ENCODE peak calls at places on chromosome 22, in five cellular contexts. G is foreskin fibroblast, U is heart left ventricle, X is ascending aorta, I is pancreas. T is an unnamed sample.

GRCh38 chr22:41469218-41469851 is 418 bp downstream of the ACO2 start:
- DNase-seq in G (no peak), U (peak; percentile 70), X (no peak), I (no peak), T (no peak)

GRCh38 chr22:29136715-29137700 is 64.2 kb downstream of the KREMEN1 start:
- DNase-seq in G (no peak), U (no peak), X (no peak), I (no peak), T (no peak)

GRCh38 chr22:44924724-44925123 is 85.1 kb downstream of the PHF21B start:
- DNase-seq in G (no peak), U (no peak), X (no peak), I (no peak), T (no peak)

GRCh38 chr22:38628444-38628843 is 27.7 kb downstream of the FAM227A start:
- DNase-seq in G (no peak), U (no peak), X (no peak), I (no peak), T (no peak)

GRCh38 chr22:39283312-39284141 is 35.9 kb downstream of the RPL3 start:
- DNase-seq in G (no peak), U (peak; percentile 76), X (no peak), I (no peak), T (no peak)

GRCh38 chr22:37244114-37244921 is at the start of gene RAC2:
- DNase-seq in G (no peak), U (peak; percentile 84), X (peak; percentile 28), I (peak; percentile 70), T (no peak)

GRCh38 chr22:38766076-38766777 is 10.4 kb upstream of the SUN2 start:
- DNase-seq in G (peak; percentile 58), U (no peak), X (no peak), I (peak; percentile 75), T (peak; percentile 59)

GRCh38 chr22:39281126-39281525 is 36.3 kb upstream of the PDGFB start:
- DNase-seq in G (no peak), U (no peak), X (no peak), I (no peak), T (no peak)

GRCh38 chr22:49370841-49371301 is 456.8 kb downstream of the BRD1 start:
- DNase-seq in G (no peak), U (no peak), X (no peak), I (peak; percentile 32), T (no peak)

GRCh38 chr22:37631448-37632173 is 7.9 kb upstream of the SH3BP1 start:
- DNase-seq in G (no peak), U (no peak), X (no peak), I (no peak), T (no peak)

GRCh38 chr22:29309332-29310064 is 3.0 kb downstream of the GAS2L1 start:
- DNase-seq in G (no peak), U (peak; percentile 81), X (no peak), I (peak; percentile 67), T (no peak)

GRCh38 chr22:39024923-39025322 is 4.0 kb downstream of the APOBEC3D start:
- DNase-seq in G (no peak), U (no peak), X (no peak), I (no peak), T (no peak)

GRCh38 chr22:49789289-49790141 is 38.2 kb downstream of the BRD1 start:
- DNase-seq in G (peak; percentile 39), U (peak; percentile 70), X (no peak), I (no peak), T (no peak)

GRCh38 chr22:17781319-17782031 is 7.2 kb upstream of the BID start:
- DNase-seq in G (peak; percentile 70), U (no peak), X (no peak), I (no peak), T (no peak)

GRCh38 chr22:30989473-30989872 is 20.4 kb downstream of the TUG1 start:
- DNase-seq in G (no peak), U (no peak), X (no peak), I (no peak), T (no peak)

GRCh38 chr22:42299586-42300285 is 29.3 kb upstream of the TCF20 start:
- DNase-seq in G (no peak), U (peak; percentile 53), X (no peak), I (no peak), T (no peak)

DNA sequence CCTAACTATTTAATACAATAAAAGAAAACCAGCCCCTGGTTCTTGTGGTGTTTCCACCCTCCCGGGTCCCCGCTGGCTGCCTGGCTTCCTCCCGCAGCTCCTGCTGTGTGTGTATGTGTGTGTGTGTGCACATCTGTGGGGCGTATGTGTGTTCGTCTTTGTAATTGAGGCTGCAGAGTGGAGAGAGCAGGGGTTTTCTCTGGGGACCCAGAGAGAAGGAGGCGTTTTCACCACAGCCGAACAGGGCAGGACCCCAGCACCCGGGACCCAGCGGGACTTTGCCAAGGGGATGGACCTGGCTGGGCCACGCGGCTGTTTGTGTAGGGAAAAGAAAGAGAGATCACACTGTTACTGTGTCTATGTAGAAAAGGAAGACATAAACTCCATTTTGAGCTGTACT is 42.7 kb downstream of the IGLL1 start:
- DNase-seq in G (no peak), U (peak; percentile 3), X (no peak), I (peak; percentile 35), T (no peak)
- H3K4me3 ChIP-seq in G (no peak overlapping the region), U (no peak overlapping the region), X (no peak overlapping the region), I (no peak overlapping the region), T (no peak overlapping the region)

GRCh38 chr22:25896098-25896497 is 154.1 kb downstream of the MYO18B start:
- DNase-seq in G (no peak), U (no peak), X (no peak), I (no peak), T (no peak)
- TF ChIP-seq CTCF in G (no peak), U (no peak), X (no peak), I (no peak), T (no peak)

GRCh38 chr22:46081831-46082210 is 68.5 kb upstream of the PPARA start:
- DNase-seq in G (no peak), U (peak; percentile 33), X (no peak), I (peak; percentile 67), T (no peak)

GRCh38 chr22:46082633-46083032 is 67.7 kb upstream of the PPARA start:
- DNase-seq in G (no peak), U (no peak), X (no peak), I (no peak), T (no peak)

GRCh38 chr22:46084943-46085830 is 65.1 kb upstream of the PPARA start:
- DNase-seq in G (peak; percentile 82), U (peak; percentile 94), X (no peak), I (peak; percentile 86), T (no peak)

GRCh38 chr22:46084376-46084775 is 66.0 kb upstream of the PPARA start:
- DNase-seq in G (no peak), U (peak; percentile 28), X (no peak), I (no peak), T (no peak)

DNA sequence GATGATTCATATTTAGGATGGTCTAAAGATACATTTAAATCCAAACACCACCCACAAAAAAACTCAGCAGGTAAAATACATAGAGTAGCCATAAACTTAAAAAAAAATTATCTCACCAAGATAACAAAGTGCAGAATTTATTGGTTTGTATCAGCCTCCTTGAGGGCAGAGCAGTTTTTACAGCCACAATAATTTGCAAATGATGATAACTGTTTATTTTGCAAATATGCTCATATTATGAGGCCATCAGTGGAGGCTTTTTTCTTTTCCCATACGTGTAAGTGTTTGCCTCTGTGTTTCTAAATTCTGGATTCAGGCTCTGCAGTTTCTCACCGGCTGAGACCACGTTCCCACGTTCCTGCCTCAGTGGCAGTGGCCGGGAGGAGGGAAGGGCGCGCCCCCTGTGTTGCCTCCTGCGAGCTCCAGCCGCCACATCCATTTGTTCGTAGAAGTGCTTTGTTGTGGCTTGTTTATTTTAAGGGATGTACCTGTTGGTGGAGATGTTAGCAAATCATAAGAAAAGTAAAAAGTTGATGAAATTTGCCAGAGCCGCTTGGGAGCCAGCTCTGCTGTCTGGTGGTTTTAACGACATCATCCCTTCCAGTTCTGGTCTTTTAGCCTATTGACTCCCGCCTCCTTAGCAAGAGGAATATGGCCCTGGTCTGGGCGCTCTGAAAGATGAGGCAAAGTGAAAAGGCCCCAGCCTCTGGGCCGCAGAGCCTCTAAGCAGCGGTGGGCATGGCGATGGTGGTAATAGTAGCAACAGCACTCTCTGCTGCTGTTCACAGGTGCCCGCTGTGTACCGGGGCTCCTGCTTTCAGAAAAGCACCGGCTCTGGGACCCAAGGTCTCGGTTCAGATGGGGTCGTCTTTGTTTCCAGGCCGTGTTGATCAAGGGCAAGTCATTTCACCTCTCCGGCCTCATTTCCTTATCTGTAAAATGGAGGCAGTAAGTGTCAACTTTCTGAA is 66.7 kb upstream of the PPARA start:
- DNase-seq in G (no peak), U (peak; percentile 29), X (no peak), I (peak; percentile 57), T (no peak)
- H3K4me3 ChIP-seq in G (peak overlapping the region; percentile 86), U (peak overlapping the region; percentile 88), X (peak overlapping the region; percentile 40), I (no peak overlapping the region), T (peak overlapping the region; percentile 69)

GRCh38 chr22:25661067-25661466 is 80.9 kb upstream of the MYO18B start:
- DNase-seq in G (no peak), U (no peak), X (no peak), I (no peak), T (no peak)
- TF ChIP-seq CTCF in G (no peak), U (no peak), X (no peak), I (no peak), T (no peak)

GRCh38 chr22:21015051-21016006 is at the start of gene P2RX6:
- DNase-seq in G (no peak), U (peak; percentile 29), X (no peak), I (peak; percentile 52), T (no peak)
- H3K4me3 ChIP-seq in G (peak within 1 kb of the TSS; percentile 59), U (peak within 1 kb of the TSS; percentile 48), X (peak within 1 kb of the TSS; percentile 59), I (no peak within 1 kb of the TSS), T (peak within 1 kb of the TSS; percentile 55)

GRCh38 chr22:35739642-35740041 is 22.0 kb downstream of the APOL5 start:
- DNase-seq in G (no peak), U (no peak), X (no peak), I (no peak), T (no peak)
- TF ChIP-seq CTCF in G (peak; percentile 26), U (peak; percentile 34), X (peak; percentile 40), I (no peak), T (peak; percentile 15)

T was measured in HFF-Myc.